ENCODE peak calls at places on chromosomes 3 and 15, in ten cellular contexts. D is ascending aorta; F is uterus; G is keratinocyte; L is sigmoid colon; H is heart right ventricle; Z is HepG2; X is Jurkat, Clone E6-1; O is psoas muscle; U is thyroid gland. W is an unnamed sample.
A peak's percentile ranks its signal among the peaks of the same experiment; 100 is the strongest.

GRCh38 chr3:105355355-105356063 is 11.2 kb upstream of the ALCAM start:
- DNase-seq in G (no peak), H (no peak), U (no peak), O (no peak), D (no peak), L (no peak), F (no peak), Z (no peak), X (no peak), W (no peak)

GRCh38 chr15:52247032-52247431 is 48.6 kb downstream of the MYO5C start:
- DNase-seq in X (no peak), U (no peak), L (no peak), D (no peak), Z (no peak), G (no peak), F (no peak), O (no peak), H (no peak), W (peak; percentile 87)

GRCh38 chr3:27311400-27311799 is 57.8 kb downstream of the NEK10 start:
- DNase-seq in Z (peak; percentile 27), U (no peak), F (no peak), O (no peak), G (peak; percentile 17), L (no peak), H (no peak), D (no peak), X (no peak), W (peak; percentile 88)

GRCh38 chr3:147361671-147362420 is 44.5 kb downstream of the ZIC4 start:
- DNase-seq in H (no peak), F (no peak), U (peak; percentile 8), O (peak; percentile 70), D (no peak), X (peak; percentile 61), L (no peak), Z (peak; percentile 23), G (no peak), W (no peak)

GRCh38 chr15:41971893-41972340 is 440 bp downstream of the EHD4 start:
- DNase-seq in Z (peak; percentile 7), O (no peak), X (no peak), D (peak; percentile 67), H (no peak), F (no peak), L (no peak), G (no peak), U (no peak), W (no peak)

GRCh38 chr3:194030372-194030771 is 105.6 kb upstream of the HES1 start:
- DNase-seq in F (no peak), D (no peak), G (no peak), L (no peak), U (peak; percentile 82), O (no peak), H (no peak), Z (peak; percentile 43), X (no peak), W (no peak)

GRCh38 chr3:78238811-78239210 is 1198.9 kb downstream of the ROBO2 start:
- DNase-seq in F (no peak), X (no peak), G (no peak), O (no peak), H (no peak), L (no peak), D (no peak), Z (no peak), U (no peak), W (no peak)

GRCh38 chr3:139281512-139282196 is 62.2 kb upstream of the MRPS22 start:
- DNase-seq in L (no peak), O (peak; percentile 48), H (no peak), G (no peak), U (no peak), Z (no peak), D (no peak), X (no peak), F (no peak), W (no peak)

GRCh38 chr15:79160211-79160610 is 69.6 kb upstream of the RASGRF1 start:
- DNase-seq in U (no peak), Z (no peak), X (no peak), F (no peak), D (no peak), L (no peak), H (no peak), G (no peak), O (peak; percentile 62), W (peak; percentile 53)

GRCh38 chr3:22729981-22730380 is 473.1 kb upstream of the UBE2E2 start:
- DNase-seq in Z (no peak), O (no peak), G (no peak), X (no peak), D (no peak), L (no peak), F (no peak), H (no peak), U (no peak), W (no peak)

GRCh38 chr3:179268400-179269051 is 17.6 kb upstream of the KCNMB3 start:
- DNase-seq in L (no peak), F (no peak), X (no peak), D (no peak), O (no peak), H (no peak), Z (no peak), U (no peak), G (no peak), W (no peak)

GRCh38 chr3:179265092-179265491 is 14.2 kb upstream of the KCNMB3 start:
- DNase-seq in D (no peak), G (no peak), O (no peak), U (no peak), L (no peak), H (no peak), F (no peak), X (no peak), Z (no peak), W (no peak)

GRCh38 chr3:179264456-179264855 is 13.5 kb upstream of the KCNMB3 start:
- DNase-seq in H (no peak), Z (no peak), O (no peak), L (no peak), X (no peak), D (no peak), F (no peak), G (no peak), U (no peak), W (no peak)

GRCh38 chr3:179265875-179266274 is 15.0 kb upstream of the KCNMB3 start:
- DNase-seq in O (no peak), F (no peak), H (no peak), L (no peak), U (no peak), Z (no peak), G (no peak), D (no peak), X (peak; percentile 88), W (no peak)

DNA sequence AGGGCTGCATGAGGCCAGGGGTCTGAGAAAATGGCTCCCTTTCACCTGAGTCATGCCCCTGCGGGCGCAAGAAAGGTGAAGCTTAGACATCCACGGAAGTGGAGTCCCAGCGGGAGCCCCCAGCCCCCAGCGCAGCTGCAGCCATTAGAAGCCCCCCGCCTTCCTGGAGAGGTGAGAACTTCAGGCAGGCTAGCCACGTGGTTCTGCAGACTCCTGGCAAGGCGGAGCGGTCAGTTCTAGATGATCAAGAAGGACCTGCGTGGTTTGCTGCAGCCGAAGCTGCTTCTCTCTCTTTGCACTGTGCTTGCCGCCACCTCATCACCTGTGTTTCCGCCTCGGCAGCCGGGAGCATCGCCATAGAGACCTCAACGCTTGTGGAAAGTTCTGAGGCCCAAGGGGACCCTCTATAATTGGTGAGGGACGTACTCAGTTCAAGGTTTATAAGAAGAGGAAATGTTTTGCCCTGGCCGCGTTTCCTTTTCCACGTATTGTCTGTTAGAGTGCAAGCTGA is 15.8 kb upstream of the KCNMB3 start:
- DNase-seq in G (no peak), X (no peak), Z (no peak), L (no peak), U (no peak), O (no peak), F (peak; percentile 52), D (no peak), H (peak; percentile 53), W (no peak)
- H3K4me3 ChIP-seq in G (no peak overlapping the region), X (no peak overlapping the region), Z (no peak overlapping the region), L (no peak overlapping the region), U (no peak overlapping the region), O (peak overlapping the region; percentile 34), F (no peak overlapping the region), D (no peak overlapping the region), H (no peak overlapping the region), W (no peak overlapping the region)

GRCh38 chr3:172536505-172536904 is 13.3 kb upstream of the TNFSF10 start:
- DNase-seq in Z (no peak), H (no peak), L (no peak), G (no peak), F (no peak), O (no peak), X (no peak), D (no peak), U (no peak), W (no peak)

GRCh38 chr3:172538368-172539264 is 15.4 kb upstream of the TNFSF10 start:
- DNase-seq in F (no peak), Z (no peak), G (no peak), H (no peak), D (no peak), O (no peak), L (no peak), X (no peak), U (no peak), W (no peak)

GRCh38 chr3:172539273-172539672 is 16.0 kb upstream of the TNFSF10 start:
- DNase-seq in F (no peak), D (no peak), X (no peak), L (no peak), H (no peak), U (no peak), G (no peak), O (no peak), Z (no peak), W (no peak)

GRCh38 chr3:172537521-172538158 is 14.4 kb upstream of the TNFSF10 start:
- DNase-seq in D (no peak), O (no peak), F (no peak), H (no peak), U (no peak), G (no peak), X (no peak), Z (no peak), L (no peak), W (no peak)

GRCh38 chr3:172536993-172537419 is 13.8 kb upstream of the TNFSF10 start:
- DNase-seq in F (no peak), L (no peak), Z (no peak), U (no peak), X (no peak), G (peak; percentile 83), D (no peak), O (no peak), H (no peak), W (no peak)
- H3K4me3 ChIP-seq in F (no peak overlapping the region), L (no peak overlapping the region), Z (no peak overlapping the region), U (no peak overlapping the region), X (no peak overlapping the region), G (no peak overlapping the region), D (no peak overlapping the region), O (no peak overlapping the region), H (no peak overlapping the region), W (no peak overlapping the region)

GRCh38 chr3:187889601-187890404 is 144.5 kb upstream of the BCL6 start:
- DNase-seq in O (peak; percentile 60), G (no peak), L (peak; percentile 77), X (no peak), Z (peak; percentile 75), D (no peak), H (no peak), F (peak; percentile 51), U (no peak), W (no peak)
- H3K4me3 ChIP-seq in O (no peak overlapping the region), G (no peak overlapping the region), L (no peak overlapping the region), X (no peak overlapping the region), Z (peak overlapping the region; percentile 39), D (no peak overlapping the region), H (no peak overlapping the region), F (no peak overlapping the region), U (no peak overlapping the region), W (no peak overlapping the region)

GRCh38 chr3:192958219-192958872 is 40.7 kb upstream of the MB21D2 start:
- DNase-seq in X (no peak), H (no peak), Z (no peak), L (no peak), O (no peak), U (no peak), G (no peak), F (no peak), D (no peak), W (no peak)

GRCh38 chr3:192957441-192957951 is 39.8 kb upstream of the MB21D2 start:
- DNase-seq in H (peak; percentile 64), O (peak; percentile 60), Z (no peak), L (peak; percentile 79), F (peak; percentile 37), D (peak; percentile 78), X (no peak), U (peak; percentile 2), G (no peak), W (peak; percentile 95)
- H3K4me3 ChIP-seq in H (peak overlapping the region; percentile 15), O (no peak overlapping the region), Z (no peak overlapping the region), L (no peak overlapping the region), F (no peak overlapping the region), D (no peak overlapping the region), X (no peak overlapping the region), U (no peak overlapping the region), G (no peak overlapping the region), W (peak overlapping the region; percentile 25)